ENCODE peak calls at places on chromosomes 12 and 14, in eight cellular contexts. K is fibroblast of lung, P is esophagus squamous epithelium, R is body of pancreas, L is tibial nerve, A is cardiac muscle cell, U is trophoblast cell, V is left ventricle myocardium inferior. H is an unnamed sample.

GRCh38 chr14:100051103-100051502 is 14.1 kb upstream of the EVL start:
- DNase-seq in K (peak; percentile 28), P (no peak), R (no peak), L (no peak), A (no peak), U (no peak), V (no peak), H (no peak)

GRCh38 chr14:76965232-76965631 is 63.3 kb downstream of the IRF2BPL start:
- DNase-seq in K (no peak), P (no peak), R (no peak), L (no peak), A (no peak), U (no peak), V (no peak), H (no peak)

GRCh38 chr12:69476276-69477017 is 6.3 kb downstream of the FRS2 start:
- DNase-seq in K (peak; percentile 34), P (no peak), R (no peak), L (no peak), A (peak; percentile 33), U (peak; percentile 18), V (no peak), H (no peak)

GRCh38 chr12:119383206-119383605 is 48.7 kb downstream of the CCDC60 start:
- DNase-seq in K (no peak), P (no peak), R (no peak), L (no peak), A (no peak), U (no peak), V (no peak), H (no peak)

GRCh38 chr14:67357583-67358354 is 1.8 kb downstream of the ATP6V1D start:
- DNase-seq in K (no peak), P (no peak), R (no peak), L (no peak), A (no peak), U (no peak), V (no peak), H (no peak)

GRCh38 chr12:34298971-34299801 is 276.9 kb downstream of the ALG10 start:
- DNase-seq in K (no peak), P (no peak), R (no peak), L (no peak), A (no peak), U (no peak), V (no peak), H (no peak)

GRCh38 chr12:51838036-51838435 is 10.5 kb downstream of the FIGNL2 start:
- DNase-seq in K (no peak), P (no peak), R (no peak), L (no peak), A (no peak), U (no peak), V (no peak), H (no peak)

GRCh38 chr12:83826112-83826511 is 1086.5 kb downstream of the SLC6A15 start:
- DNase-seq in K (peak; percentile 49), P (no peak), R (peak; percentile 39), L (peak; percentile 24), A (peak; percentile 55), U (peak; percentile 45), V (no peak), H (peak; percentile 53)

GRCh38 chr12:69994593-69995222 is 169.7 kb downstream of the MYRFL start:
- DNase-seq in K (no peak), P (no peak), R (peak; percentile 22), L (no peak), A (peak; percentile 64), U (no peak), V (no peak), H (no peak)

GRCh38 chr12:76708291-76708690 is 55.6 kb upstream of the ZDHHC17 start:
- DNase-seq in K (no peak), P (no peak), R (no peak), L (no peak), A (no peak), U (no peak), V (no peak), H (no peak)

GRCh38 chr12:51517800-51518199 is 73.2 kb upstream of the SCN8A start:
- DNase-seq in K (no peak), P (no peak), R (no peak), L (no peak), A (peak; percentile 4), U (peak; percentile 37), V (no peak), H (no peak)

GRCh38 chr14:64720190-64720589 is 16.0 kb downstream of the PLEKHG3 start:
- DNase-seq in K (peak; percentile 30), P (no peak), R (peak; percentile 83), L (no peak), A (no peak), U (no peak), V (no peak), H (no peak)

GRCh38 chr14:21965042-21965441 is 291.4 kb upstream of the OR4E1 start:
- DNase-seq in K (no peak), P (no peak), R (no peak), L (no peak), A (no peak), U (no peak), V (no peak), H (no peak)

GRCh38 chr14:88746042-88746441 is 46.7 kb downstream of the EML5 start:
- DNase-seq in K (peak; percentile 20), P (no peak), R (no peak), L (no peak), A (no peak), U (no peak), V (no peak), H (peak; percentile 22)

GRCh38 chr14:51442513-51443175 is 202.6 kb downstream of the TMX1 start:
- DNase-seq in K (peak; percentile 93), P (no peak), R (peak; percentile 24), L (no peak), A (peak; percentile 97), U (peak; percentile 94), V (no peak), H (peak; percentile 94)

GRCh38 chr14:94394594-94395305 is 6.3 kb upstream of the SERPINA1 start:
- DNase-seq in K (peak; percentile 28), P (no peak), R (peak; percentile 73), L (peak; percentile 59), A (peak; percentile 95), U (peak; percentile 33), V (peak; percentile 38), H (peak; percentile 43)

GRCh38 chr12:53938276-53939140 is at the start of gene HOXC13:
- DNase-seq in K (peak; percentile 19), P (no peak), R (peak; percentile 89), L (peak; percentile 42), A (peak; percentile 14), U (peak; percentile 78), V (no peak), H (no peak)

GRCh38 chr12:127770123-127770522 is 496.8 kb upstream of the TMEM132C start:
- DNase-seq in K (no peak), P (no peak), R (peak; percentile 4), L (no peak), A (no peak), U (no peak), V (no peak), H (no peak)

GRCh38 chr14:77026930-77027537 is 1.5 kb downstream of the IRF2BPL start:
- DNase-seq in K (peak; percentile 57), P (no peak), R (peak; percentile 62), L (no peak), A (peak; percentile 72), U (peak; percentile 63), V (peak; percentile 54), H (peak; percentile 55)

GRCh38 chr12:8996682-8997405 is 7.5 kb downstream of the KLRG1 start:
- DNase-seq in K (peak; percentile 23), P (no peak), R (no peak), L (no peak), A (peak; percentile 16), U (peak; percentile 90), V (no peak), H (peak; percentile 19)

GRCh38 chr12:49054524-49054923 is 6.1 kb downstream of the KMT2D start:
- DNase-seq in K (no peak), P (no peak), R (no peak), L (no peak), A (no peak), U (no peak), V (no peak), H (no peak)

GRCh38 chr12:49052451-49053208 is 8.0 kb downstream of the KMT2D start:
- DNase-seq in K (no peak), P (no peak), R (no peak), L (no peak), A (no peak), U (no peak), V (no peak), H (no peak)

GRCh38 chr12:49055978-49056754 is 4.4 kb downstream of the KMT2D start:
- DNase-seq in K (peak; percentile 77), P (peak; percentile 23), R (peak; percentile 85), L (peak; percentile 62), A (peak; percentile 87), U (peak; percentile 75), V (peak; percentile 45), H (peak; percentile 78)

GRCh38 chr12:49055092-49055491 is 5.5 kb downstream of the KMT2D start:
- DNase-seq in K (no peak), P (no peak), R (no peak), L (no peak), A (no peak), U (no peak), V (no peak), H (no peak)

GRCh38 chr12:49054096-49054495 is 6.5 kb downstream of the KMT2D start:
- DNase-seq in K (no peak), P (no peak), R (no peak), L (no peak), A (no peak), U (no peak), V (no peak), H (no peak)
- H3K4me1 ChIP-seq in K (peaks cover 11% of the 10 kb centered on the region), P (peaks cover 38% of the 10 kb centered on the region), R (peaks cover 50% of the 10 kb centered on the region), L (peaks cover 35% of the 10 kb centered on the region), A (peaks cover 26% of the 10 kb centered on the region), U (peaks cover 21% of the 10 kb centered on the region), V (peaks cover 47% of the 10 kb centered on the region), H (peaks cover 38% of the 10 kb centered on the region)

GRCh38 chr12:130981947-130982346 is 28.2 kb downstream of the ADGRD1 start:
- DNase-seq in K (no peak), P (no peak), R (no peak), L (no peak), A (no peak), U (no peak), V (no peak), H (no peak)
- H3K27me3 ChIP-seq in K (no peaks in the 10 kb centered on the region), P (peaks cover 13% of the 10 kb centered on the region), R (no peaks in the 10 kb centered on the region), L (no peaks in the 10 kb centered on the region), A (no peaks in the 10 kb centered on the region), U (no peaks in the 10 kb centered on the region), V (no peaks in the 10 kb centered on the region), H (no peaks in the 10 kb centered on the region)

GRCh38 chr14:101780390-101780789 is 18.9 kb downstream of the PPP2R5C start:
- DNase-seq in K (no peak), P (no peak), R (no peak), L (no peak), A (no peak), U (no peak), V (no peak), H (no peak)
- H3K4me3 ChIP-seq in K (no peak overlapping the region), P (no peak overlapping the region), R (no peak overlapping the region), L (no peak overlapping the region), A (peak overlapping the region; percentile 24), U (no peak overlapping the region), V (peak overlapping the region; percentile 72), H (no peak overlapping the region)

DNA sequence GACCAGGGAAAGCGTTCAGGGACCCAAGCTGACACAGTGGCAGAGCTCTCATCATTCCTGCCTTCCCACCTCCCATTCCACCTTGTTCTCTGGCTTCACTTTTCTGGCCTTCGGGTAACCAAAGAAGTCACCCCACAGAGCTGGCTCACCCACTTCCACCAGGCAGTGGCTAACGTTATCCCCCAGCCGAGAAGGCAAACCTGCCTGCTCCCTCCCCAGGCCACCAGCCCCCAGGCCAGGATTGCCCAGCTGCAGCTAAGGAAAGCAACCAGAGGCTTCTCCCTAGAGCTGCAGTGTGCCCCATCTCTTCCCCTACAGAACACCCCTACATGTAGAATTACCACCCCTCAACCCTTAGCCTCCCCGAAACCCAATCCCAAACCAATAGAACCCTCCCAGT is 22.2 kb downstream of the CCDC88C start:
- DNase-seq in K (no peak), P (no peak), R (no peak), L (no peak), A (no peak), U (no peak), V (no peak), H (no peak)
- H3K4me1 ChIP-seq in K (no peaks in the 10 kb centered on the region), P (peaks cover 83% of the 10 kb centered on the region), R (peaks cover 68% of the 10 kb centered on the region), L (peaks cover 22% of the 10 kb centered on the region), A (no peaks in the 10 kb centered on the region), U (peaks cover 31% of the 10 kb centered on the region), V (peaks cover 41% of the 10 kb centered on the region), H (peaks cover 10% of the 10 kb centered on the region)

H was measured in adipocyte.